ENCODE peak calls at places on chromosomes 6 and 20, in ten cellular contexts. O is sigmoid colon, J is suprapubic skin, B is spleen, F is Panc1, G is HepG2, C is breast epithelium, E is stomach, I is transverse colon, D is GM12878. A is an unnamed sample.

GRCh38 chr6:116450769-116451740 is 10.1 kb upstream of the CALHM6 start:
- DNase-seq in O (no peak), J (no peak), B (peak), F (no peak), G (no peak), C (no peak), E (peak), I (peak), D (peak), A (no peak)

GRCh38 chr20:50551288-50551687 is 41.1 kb downstream of the PTPN1 start:
- DNase-seq in O (no peak), J (no peak), B (no peak), F (no peak), G (no peak), C (no peak), E (no peak), I (no peak), D (no peak), A (no peak)

GRCh38 chr20:45052698-45053440 is 48.1 kb downstream of the KCNS1 start:
- DNase-seq in O (no peak), J (no peak), B (no peak), F (no peak), G (no peak), C (no peak), E (no peak), I (no peak), D (peak), A (no peak)

GRCh38 chr6:9825526-9825925 is 589.3 kb downstream of the TFAP2A start:
- DNase-seq in O (no peak), J (no peak), B (no peak), F (no peak), G (no peak), C (no peak), E (no peak), I (no peak), D (no peak), A (no peak)

GRCh38 chr6:13886949-13887348 is 37.8 kb upstream of the RNF182 start:
- DNase-seq in O (no peak), J (no peak), B (no peak), F (no peak), G (no peak), C (no peak), E (no peak), I (no peak), D (no peak), A (no peak)

GRCh38 chr6:48670546-48670945 is 559.5 kb upstream of the PTCHD4 start:
- DNase-seq in O (no peak), J (no peak), B (no peak), F (no peak), G (no peak), C (no peak), E (no peak), I (no peak), D (no peak), A (no peak)

GRCh38 chr6:107543088-107543487 is 53.2 kb downstream of the SOBP start:
- DNase-seq in O (peak), J (no peak), B (no peak), F (no peak), G (no peak), C (no peak), E (no peak), I (no peak), D (no peak), A (no peak)

GRCh38 chr6:34239240-34239825 is 2.7 kb downstream of the HMGA1 start:
- DNase-seq in O (peak), J (no peak), B (peak), F (no peak), G (no peak), C (no peak), E (no peak), I (no peak), D (no peak), A (no peak)

GRCh38 chr6:5522147-5522546 is 260.8 kb downstream of the FARS2 start:
- DNase-seq in O (no peak), J (no peak), B (no peak), F (no peak), G (no peak), C (no peak), E (no peak), I (no peak), D (no peak), A (no peak)

DNA sequence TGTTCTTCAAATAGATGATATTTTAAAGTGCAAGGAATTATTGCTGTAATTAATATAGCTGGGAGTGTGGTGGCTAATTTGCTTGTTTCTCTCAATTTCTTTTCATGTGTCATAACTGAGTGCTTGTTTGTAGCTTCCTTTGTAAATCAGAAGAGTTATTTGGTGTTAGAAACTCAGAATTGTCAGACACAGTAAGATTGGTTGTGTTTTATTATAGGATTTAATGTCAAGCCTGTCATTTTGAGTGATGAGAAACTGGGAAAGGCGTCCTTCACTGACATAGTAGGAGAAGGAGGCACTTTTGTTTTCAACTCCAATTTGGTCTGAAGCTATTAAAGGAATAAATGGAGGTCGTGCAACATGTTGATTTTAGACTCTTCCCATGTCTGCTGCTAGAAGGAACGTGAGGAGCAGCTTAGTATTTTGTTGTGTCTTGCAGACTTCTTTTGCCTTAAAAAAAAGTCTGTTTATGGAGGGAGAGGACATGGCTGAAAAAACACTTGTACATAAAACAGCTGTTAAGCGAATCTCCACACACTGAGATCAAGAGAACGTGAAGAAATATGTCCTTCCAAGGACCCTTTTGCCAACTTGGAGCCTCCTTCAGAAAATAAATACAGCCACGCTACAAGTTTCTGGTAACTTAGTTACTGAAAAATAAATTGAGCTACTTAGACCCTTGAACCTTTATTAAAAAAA is 59.5 kb downstream of the BMP6 start:
- DNase-seq in O (no peak), J (no peak), B (no peak), F (no peak), G (no peak), C (no peak), E (no peak), I (no peak), D (no peak), A (no peak)
- TF ChIP-seq POLR2AphosphoS5 in O (peak), J (no peak), B (no peak), F (no peak), G (no peak), C (no peak), E (no peak), I (peak), D (no peak), A (no peak)

DNA sequence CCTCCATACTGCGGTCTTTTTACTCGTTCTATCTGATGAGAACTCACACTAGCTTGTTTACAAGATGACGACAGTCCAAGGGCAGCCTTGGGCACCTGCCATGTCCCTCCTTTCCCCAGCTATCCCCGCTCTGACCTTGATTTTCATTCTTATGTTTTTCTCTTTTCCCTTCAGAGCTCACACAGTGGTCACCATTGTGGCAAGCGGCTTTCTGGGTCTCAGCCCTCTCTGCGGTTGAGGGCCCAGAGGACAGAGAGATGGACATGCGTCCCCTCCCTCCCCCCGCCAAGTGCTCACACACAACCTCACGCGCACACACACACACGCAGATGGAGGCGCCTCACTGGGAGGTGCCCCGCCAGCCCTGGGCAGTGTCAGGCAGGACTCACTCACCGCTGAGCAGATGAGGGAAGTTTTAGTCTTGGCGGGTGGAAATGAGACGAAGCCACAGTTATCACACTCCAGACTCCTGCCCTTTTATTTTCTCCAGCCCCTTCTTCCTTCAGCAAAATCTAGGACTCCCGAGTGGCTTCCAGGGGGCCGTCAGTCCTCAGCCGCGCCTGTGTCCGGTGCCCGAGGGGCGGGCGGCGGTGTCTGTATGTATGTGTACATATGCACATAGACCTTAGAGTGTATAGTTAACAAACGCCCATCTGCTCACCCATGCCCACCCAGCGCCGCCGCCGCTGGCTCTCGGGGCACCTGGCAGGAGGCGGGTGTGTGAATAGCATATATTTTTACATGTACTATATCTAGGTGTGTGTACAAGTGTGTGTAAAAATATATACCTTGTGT is 13.8 kb upstream of the MYL9 start:
- DNase-seq in O (peak), J (no peak), B (no peak), F (no peak), G (no peak), C (no peak), E (no peak), I (no peak), D (no peak), A (no peak)
- TF ChIP-seq POLR2AphosphoS5 in O (peak), J (no peak), B (peak), F (no peak), G (no peak), C (no peak), E (no peak), I (no peak), D (no peak), A (no peak)

DNA sequence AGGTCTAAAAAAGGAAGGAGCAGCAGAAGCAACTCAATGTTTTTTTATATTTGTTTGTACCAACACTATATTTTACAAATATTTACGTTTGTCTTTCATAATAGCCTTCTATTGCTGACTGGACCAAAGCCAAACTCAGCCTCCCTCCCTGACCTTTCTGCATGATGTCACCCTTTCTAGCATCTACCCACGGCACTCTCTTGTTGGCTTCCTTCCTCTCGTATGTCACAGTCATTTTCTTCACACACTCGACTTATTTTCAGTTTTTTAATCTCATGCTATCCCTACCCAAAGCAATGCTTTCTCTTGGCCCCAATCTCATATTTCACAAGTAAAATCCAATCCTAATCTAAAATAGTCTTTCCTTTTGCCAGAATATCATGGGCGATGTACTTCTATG is 16.3 kb upstream of the FAM8A1 start:
- DNase-seq in O (peak), J (no peak), B (no peak), F (no peak), G (no peak), C (no peak), E (no peak), I (no peak), D (no peak), A (no peak)
- TF ChIP-seq POLR2AphosphoS5 in O (peak), J (no peak), B (no peak), F (no peak), G (no peak), C (no peak), E (no peak), I (no peak), D (no peak), A (no peak)

GRCh38 chr20:57400821-57401564 is 9.8 kb downstream of the RBM38 start:
- DNase-seq in O (peak), J (no peak), B (peak), F (no peak), G (no peak), C (no peak), E (no peak), I (no peak), D (no peak), A (no peak)

GRCh38 chr20:57403216-57403615 is 12.0 kb downstream of the RBM38 start:
- DNase-seq in O (no peak), J (no peak), B (peak), F (no peak), G (no peak), C (no peak), E (no peak), I (no peak), D (no peak), A (no peak)

GRCh38 chr20:57404419-57405072 is 13.3 kb downstream of the RBM38 start:
- DNase-seq in O (no peak), J (no peak), B (peak), F (no peak), G (no peak), C (no peak), E (no peak), I (no peak), D (no peak), A (no peak)

GRCh38 chr20:57401565-57401918 is 10.3 kb downstream of the RBM38 start:
- DNase-seq in O (peak), J (no peak), B (no peak), F (no peak), G (no peak), C (no peak), E (no peak), I (no peak), D (no peak), A (no peak)

DNA sequence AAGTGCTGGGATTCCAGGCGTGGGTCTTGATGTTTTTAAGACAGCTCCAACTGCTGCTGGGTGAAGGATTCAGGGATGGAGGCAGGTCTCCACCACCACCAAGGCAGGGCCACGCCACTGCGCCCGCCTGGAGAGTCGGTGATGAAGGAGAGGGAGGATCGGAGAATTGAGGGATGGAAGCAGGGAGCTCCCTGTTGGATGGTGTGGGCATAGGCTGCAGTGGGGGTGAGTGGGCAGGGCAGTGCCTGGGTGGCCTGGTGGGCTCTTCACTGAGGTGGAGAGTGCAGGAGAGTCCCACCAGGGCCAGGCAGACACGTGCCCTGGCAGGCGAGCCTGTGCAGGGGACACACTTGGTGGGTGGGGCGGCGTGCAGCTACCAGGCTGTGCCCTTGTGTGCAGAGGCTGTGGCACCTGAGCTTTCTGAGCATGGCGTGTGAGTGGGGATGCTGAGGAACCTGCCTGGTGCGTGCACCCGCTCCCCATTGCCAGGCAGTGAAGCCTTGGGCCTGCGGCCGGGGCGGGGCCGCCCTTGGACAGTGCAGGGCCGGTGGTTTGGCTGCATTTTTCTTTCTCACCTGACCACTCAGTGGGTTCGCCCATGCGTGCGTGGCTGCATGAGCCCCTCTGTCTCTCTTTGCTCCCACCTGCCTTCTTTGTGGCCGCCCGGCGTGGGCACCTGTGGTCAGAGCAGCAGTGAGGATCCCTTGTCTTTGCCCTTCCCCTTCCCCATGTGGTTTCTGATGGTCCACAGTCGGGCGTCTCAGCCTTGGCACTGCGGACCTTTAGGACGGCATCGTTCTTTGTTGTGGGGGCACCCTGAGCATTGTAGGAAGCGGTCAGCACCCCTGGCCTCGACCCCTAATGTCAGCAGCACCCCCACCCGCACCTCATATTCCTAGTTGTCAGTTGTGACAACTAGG is 11.3 kb downstream of the RBM38 start:
- DNase-seq in O (peak), J (no peak), B (peak), F (no peak), G (no peak), C (no peak), E (no peak), I (no peak), D (no peak), A (no peak)
- TF ChIP-seq POLR2AphosphoS5 in O (no peak), J (no peak), B (peak), F (no peak), G (no peak), C (no peak), E (no peak), I (no peak), D (no peak), A (no peak)

GRCh38 chr20:60507087-60507684 is 549.0 kb downstream of the CDH26 start:
- DNase-seq in O (no peak), J (no peak), B (no peak), F (no peak), G (no peak), C (no peak), E (no peak), I (no peak), D (no peak), A (no peak)
- TF ChIP-seq POLR2AphosphoS5 in O (no peak), J (no peak), B (no peak), F (no peak), G (no peak), C (no peak), E (no peak), I (no peak), D (no peak), A (no peak)

GRCh38 chr20:62898970-62899632 is 27.2 kb downstream of the DIDO1 start:
- DNase-seq in O (no peak), J (no peak), B (no peak), F (no peak), G (no peak), C (no peak), E (no peak), I (no peak), D (no peak), A (no peak)
- TF ChIP-seq POLR2AphosphoS5 in O (no peak), J (no peak), B (peak), F (peak), G (peak), C (no peak), E (no peak), I (no peak), D (no peak), A (no peak)

GRCh38 chr6:32973144-32973854 is 4.9 kb downstream of the BRD2 start:
- DNase-seq in O (peak), J (no peak), B (no peak), F (no peak), G (peak), C (no peak), E (peak), I (peak), D (no peak), A (no peak)

GRCh38 chr6:32975886-32976285 is 7.5 kb downstream of the BRD2 start:
- DNase-seq in O (no peak), J (no peak), B (no peak), F (no peak), G (no peak), C (no peak), E (no peak), I (no peak), D (no peak), A (no peak)

GRCh38 chr6:32973934-32974333 is 5.5 kb downstream of the BRD2 start:
- DNase-seq in O (no peak), J (no peak), B (no peak), F (no peak), G (no peak), C (no peak), E (no peak), I (no peak), D (no peak), A (no peak)

GRCh38 chr6:32976334-32977069 is 8.1 kb downstream of the BRD2 start:
- DNase-seq in O (no peak), J (no peak), B (no peak), F (no peak), G (no peak), C (no peak), E (no peak), I (no peak), D (no peak), A (no peak)

DNA sequence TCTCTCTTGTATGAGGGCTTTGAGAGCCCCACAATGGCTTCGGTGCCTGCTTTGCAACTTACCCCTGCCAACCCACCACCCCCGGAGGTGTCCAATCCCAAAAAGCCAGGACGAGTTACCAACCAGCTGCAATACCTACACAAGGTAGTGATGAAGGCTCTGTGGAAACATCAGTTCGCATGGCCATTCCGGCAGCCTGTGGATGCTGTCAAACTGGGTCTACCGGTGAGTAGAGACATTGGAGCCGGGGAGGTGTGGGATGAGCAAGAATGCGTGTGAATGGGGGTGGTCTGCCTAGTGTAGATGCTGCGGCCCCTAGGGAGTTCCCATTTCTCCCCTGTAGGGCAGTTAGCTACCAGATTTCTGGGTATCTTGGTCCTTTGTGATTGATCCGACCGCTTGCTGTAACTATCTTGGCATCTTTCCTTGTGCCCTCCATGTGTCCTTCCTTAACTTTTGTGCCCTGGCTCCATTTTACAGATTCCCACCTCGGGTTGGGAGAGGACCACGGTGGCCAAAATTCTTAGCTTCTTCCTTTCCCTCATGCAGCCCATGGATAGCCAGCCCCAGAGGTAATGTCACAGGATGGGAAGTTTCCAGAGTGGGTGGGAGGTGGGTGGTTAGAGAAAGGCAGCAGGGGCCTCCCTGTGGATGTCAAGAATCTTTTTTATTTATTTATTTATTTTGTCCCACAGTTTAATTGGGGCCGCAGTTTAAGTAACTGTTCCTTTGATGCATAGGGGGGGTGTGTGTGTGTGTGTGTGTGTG is 6.3 kb downstream of the BRD2 start:
- DNase-seq in O (no peak), J (no peak), B (no peak), F (no peak), G (no peak), C (no peak), E (no peak), I (no peak), D (no peak), A (no peak)
- TF ChIP-seq POLR2AphosphoS5 in O (no peak), J (no peak), B (no peak), F (peak), G (no peak), C (no peak), E (no peak), I (no peak), D (peak), A (no peak)

DNA sequence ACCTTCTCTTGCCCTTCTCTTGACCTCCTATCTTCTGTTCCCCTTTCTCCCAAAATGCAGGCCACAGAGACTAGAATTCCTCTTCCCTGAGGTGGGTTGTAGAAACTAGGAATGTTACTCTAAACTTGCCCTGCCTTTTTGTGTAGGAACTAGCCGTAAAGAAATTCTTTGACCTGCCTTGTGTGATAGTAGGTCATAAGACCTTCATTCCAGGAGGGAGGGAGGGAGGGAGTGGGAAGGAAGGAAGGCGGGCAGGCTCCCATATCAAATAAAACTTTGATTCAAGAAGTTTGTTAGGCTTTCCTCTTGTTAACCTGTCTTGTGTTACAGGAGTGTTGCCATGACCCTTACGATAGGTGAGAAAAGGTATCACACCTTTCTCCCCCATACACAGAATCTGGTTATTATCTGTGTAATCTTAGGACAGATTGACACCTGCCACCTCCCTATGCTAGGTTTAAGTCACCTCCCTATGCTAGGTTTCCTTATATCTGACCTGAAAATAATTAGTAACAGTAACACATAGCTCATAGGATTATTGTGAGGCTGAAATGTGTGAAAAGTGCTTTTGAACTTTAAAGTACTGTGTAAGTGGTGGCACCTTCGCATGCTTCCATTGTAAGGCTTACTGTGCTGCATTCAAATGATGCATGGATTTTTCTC is 32.6 kb upstream of the FUCA2 start:
- DNase-seq in O (no peak), J (no peak), B (no peak), F (no peak), G (no peak), C (no peak), E (no peak), I (no peak), D (no peak), A (no peak)
- TF ChIP-seq POLR2AphosphoS5 in O (no peak), J (no peak), B (no peak), F (no peak), G (no peak), C (no peak), E (no peak), I (no peak), D (no peak), A (no peak)